ENCODE peak calls at places on chromosomes 4 and X, in four cellular contexts. D is SW480; C is stimulated activated CD8-positive, alpha-beta memory T cell treated with anti-CD3 and anti-CD28 coated beads, Interleukin-12 subunit alpha, Interleukin-12 subunit beta, amount 100 ng/mL, for 4 hours; S is stimulated activated CD4-positive, alpha-beta T cell treated with anti-CD3 and anti-CD28 coated beads, TNF-alpha, amount 100 ng/mL, for 1 hour. I is an unnamed sample.

GRCh38 chr4:182231080-182231479 is 12.1 kb upstream of the TENM3 start:
- DNase-seq in D (no peak), C (no peak), S (no peak), I (no peak)

GRCh38 chr4:69858683-69859082 is 1.3 kb downstream of the SULT1E1 start:
- DNase-seq in D (no peak), C (no peak), S (no peak), I (no peak)

GRCh38 chr4:105520819-105521790 is 31.3 kb upstream of the ARHGEF38 start:
- DNase-seq in D (peak), C (no peak), S (no peak), I (no peak)

GRCh38 chr4:71254451-71255012 is 84.3 kb upstream of the SLC4A4 start:
- DNase-seq in D (no peak), C (no peak), S (no peak), I (no peak)

GRCh38 chr4:77854431-77855111 is 8.1 kb upstream of the MRPL1 start:
- DNase-seq in D (no peak), C (no peak), S (no peak), I (no peak)

GRCh38 chrX:1778817-1779216 is 164.0 kb downstream of the ASMT start:
- DNase-seq in D (no peak), C (no peak), S (no peak), I (no peak)

GRCh38 chrX:139126493-139126892 is 404.0 kb upstream of the F9 start:
- DNase-seq in D (peak), C (no peak), S (no peak), I (no peak)

GRCh38 chr4:10346023-10346422 is 111.2 kb downstream of the ZNF518B start:
- DNase-seq in D (no peak), C (no peak), S (no peak), I (no peak)

GRCh38 chr4:124943145-124943889 is 230.8 kb upstream of the ANKRD50 start:
- DNase-seq in D (no peak), C (no peak), S (no peak), I (no peak)

GRCh38 chr4:123706961-123707360 is 310.4 kb downstream of the SPRY1 start:
- DNase-seq in D (no peak), C (no peak), S (no peak), I (no peak)

GRCh38 chr4:155972098-155972497 is 18.4 kb upstream of the CTSO start:
- DNase-seq in D (no peak), C (no peak), S (no peak), I (no peak)

GRCh38 chr4:185862340-185862739 is 50.3 kb upstream of the SORBS2 start:
- DNase-seq in D (no peak), C (no peak), S (no peak), I (no peak)

GRCh38 chr4:88333741-88334405 is 44.8 kb upstream of the HERC6 start:
- DNase-seq in D (no peak), C (no peak), S (no peak), I (no peak)

GRCh38 chr4:176971576-176972105 is 178.9 kb upstream of the VEGFC start:
- DNase-seq in D (no peak), C (no peak), S (no peak), I (no peak)

GRCh38 chr4:105137460-105137859 is 9.2 kb upstream of the TET2 start:
- DNase-seq in D (no peak), C (no peak), S (no peak), I (no peak)

GRCh38 chr4:183658362-183659028 is 490 bp downstream of the RWDD4 start:
- DNase-seq in D (peak), C (peak), S (peak), I (peak)